ENCODE peak calls at places on chromosomes 13 and 19, in seven cellular contexts. W, O, Z, H, S, L and G are unnamed samples.

GRCh38 chr13:37412271-37412683 is 186.3 kb downstream of the POSTN start:
- DNase-seq in Z (no peak), O (no peak), H (no peak), L (no peak), W (no peak), S (no peak), G (no peak)

GRCh38 chr19:47514151-47514868 is 553 bp downstream of the NAPA start:
- DNase-seq in L (no peak), Z (no peak), S (no peak), W (no peak), O (no peak), H (no peak), G (no peak)

GRCh38 chr13:32846020-32846451 is 170.2 kb upstream of the KL start:
- DNase-seq in O (no peak), L (no peak), S (no peak), Z (no peak), H (no peak), W (no peak), G (no peak)

GRCh38 chr13:113664751-113665581 is 2.1 kb upstream of the GRK1 start:
- DNase-seq in H (no peak), S (no peak), Z (peak), O (no peak), L (no peak), W (no peak), G (no peak)

GRCh38 chr13:28385362-28385761 is 109.6 kb downstream of the FLT1 start:
- DNase-seq in H (no peak), Z (no peak), W (no peak), S (no peak), O (no peak), L (no peak), G (no peak)

GRCh38 chr19:28864577-28865042 is 348.3 kb downstream of the UQCRFS1 start:
- DNase-seq in H (no peak), O (peak), W (no peak), Z (no peak), S (no peak), L (no peak), G (no peak)

GRCh38 chr13:24905242-24905641 is 141.3 kb downstream of the RNF17 start:
- DNase-seq in W (no peak), H (no peak), L (no peak), S (no peak), O (no peak), Z (no peak), G (no peak)

GRCh38 chr13:36131931-36132297 is 732 bp upstream of the DCLK1 start:
- DNase-seq in S (no peak), L (no peak), Z (no peak), H (peak), W (no peak), O (no peak), G (no peak)

GRCh38 chr13:71801165-71801564 is 65.8 kb downstream of the DACH1 start:
- DNase-seq in Z (no peak), W (no peak), O (no peak), S (no peak), L (no peak), H (no peak), G (no peak)

GRCh38 chr19:23343434-23344010 is 51.7 kb downstream of the ZNF91 start:
- DNase-seq in O (no peak), S (no peak), L (no peak), Z (no peak), W (no peak), H (no peak), G (no peak)

GRCh38 chr19:5354403-5354802 is 13.8 kb upstream of the PTPRS start:
- DNase-seq in W (no peak), L (no peak), O (no peak), H (no peak), S (no peak), Z (peak), G (peak)

GRCh38 chr13:44300895-44301638 is 72.6 kb upstream of the SERP2 start:
- DNase-seq in Z (no peak), L (no peak), H (peak), W (peak), S (no peak), O (peak), G (peak)

GRCh38 chr19:8251025-8251472 is 41.9 kb downstream of the CERS4 start:
- DNase-seq in W (no peak), Z (peak), S (peak), H (peak), O (peak), L (peak), G (no peak)

GRCh38 chr19:369876-370275 is 25.3 kb upstream of the MIER2 start:
- DNase-seq in H (no peak), S (no peak), O (no peak), W (no peak), Z (no peak), L (no peak), G (no peak)

GRCh38 chr19:51460164-51460992 is 2.1 kb upstream of the SIGLEC8 start:
- DNase-seq in H (no peak), L (no peak), O (no peak), S (peak), Z (peak), W (no peak), G (no peak)

GRCh38 chr13:62482351-62482750 is 1066.7 kb upstream of the PCDH20 start:
- DNase-seq in L (no peak), H (no peak), O (no peak), Z (no peak), S (no peak), W (no peak), G (no peak)

GRCh38 chr19:15672580-15673175 is at the start of gene CYP4F12:
- DNase-seq in W (no peak), L (no peak), H (peak), Z (no peak), O (peak), S (no peak), G (peak)